ENCODE peak calls at places on chromosomes 6 and 20, in eight cellular contexts. Z is cardiac muscle cell; O is HCT116; A is activated CD4-positive, alpha-beta T cell treated with anti-CD3 and anti-CD28 coated beads, Interleukin-2, amount 50 U/mL, for 48 hours; G is HEK293T; S is activated CD8-positive, alpha-beta T cell treated with anti-CD3 and anti-CD28 coated beads for 36 hours; W is occipital lobe; N is NCI-H2081. J is an unnamed sample.

GRCh38 chr6:163231356-163232014 is 183.0 kb upstream of the QKI start:
- DNase-seq in Z (no peak), O (no peak), A (no peak), G (no peak), S (no peak), W (no peak), N (no peak), J (no peak)

GRCh38 chr20:44788706-44789456 is 21.5 kb downstream of the RIMS4 start:
- DNase-seq in Z (no peak), O (no peak), A (no peak), G (no peak), S (no peak), W (no peak), N (no peak), J (no peak)

GRCh38 chr20:43840382-43841070 is 74.1 kb upstream of the TOX2 start:
- DNase-seq in Z (no peak), O (peak; percentile 12), A (peak; percentile 43), G (peak; percentile 62), S (peak; percentile 69), W (no peak), N (no peak), J (peak; percentile 12)

GRCh38 chr6:25232478-25232877 is 46.7 kb upstream of the CARMIL1 start:
- DNase-seq in Z (no peak), O (no peak), A (no peak), G (no peak), S (no peak), W (peak; percentile 8), N (no peak), J (no peak)

GRCh38 chr20:37562695-37563480 is 35.2 kb upstream of the BLCAP start:
- DNase-seq in Z (no peak), O (no peak), A (no peak), G (no peak), S (no peak), W (no peak), N (no peak), J (no peak)

GRCh38 chr6:39861663-39862062 is 69.5 kb downstream of the DAAM2 start:
- DNase-seq in Z (no peak), O (no peak), A (no peak), G (no peak), S (no peak), W (no peak), N (no peak), J (no peak)

GRCh38 chr6:68834561-68834960 is 199.5 kb downstream of the ADGRB3 start:
- DNase-seq in Z (no peak), O (no peak), A (no peak), G (no peak), S (no peak), W (no peak), N (no peak), J (no peak)

GRCh38 chr6:16635810-16636602 is 125.3 kb downstream of the ATXN1 start:
- DNase-seq in Z (no peak), O (peak; percentile 8), A (no peak), G (no peak), S (peak; percentile 42), W (no peak), N (no peak), J (no peak)

GRCh38 chr6:53100561-53100960 is 35.4 kb downstream of the FBXO9 start:
- DNase-seq in Z (no peak), O (no peak), A (no peak), G (no peak), S (no peak), W (no peak), N (no peak), J (no peak)

GRCh38 chr6:30480536-30481156 is 8.7 kb upstream of the HLA-E start:
- DNase-seq in Z (no peak), O (no peak), A (no peak), G (no peak), S (peak; percentile 67), W (no peak), N (no peak), J (no peak)

GRCh38 chr20:47362361-47363219 is 6.1 kb upstream of the ZMYND8 start:
- DNase-seq in Z (no peak), O (no peak), A (no peak), G (no peak), S (no peak), W (no peak), N (no peak), J (peak; percentile 85)

GRCh38 chr6:167508919-167509852 is 184.3 kb downstream of the TTLL2 start:
- DNase-seq in Z (no peak), O (no peak), A (no peak), G (no peak), S (no peak), W (no peak), N (no peak), J (no peak)

J was measured in erythroblast.